ENCODE peak calls at places on chromosomes 13 and 19, in eight cellular contexts. T, X, E, R, F, O, M and L are unnamed samples.

GRCh38 chr13:21800847-21801616 is 130.2 kb downstream of the FGF9 start:
- DNase-seq in O (no peak), R (no peak), X (no peak), T (peak), M (no peak), E (no peak), F (no peak), L (no peak)

GRCh38 chr13:74136089-74136658 is 2.0 kb upstream of the KLF12 start:
- DNase-seq in R (peak), M (no peak), F (no peak), E (no peak), T (peak), X (peak), O (no peak), L (peak)

GRCh38 chr19:13727798-13728197 is 36.5 kb upstream of the MRI1 start:
- DNase-seq in X (no peak), R (no peak), T (no peak), M (no peak), O (no peak), F (no peak), E (no peak), L (no peak)

GRCh38 chr13:30572859-30573275 is 44.9 kb upstream of the USPL1 start:
- DNase-seq in E (no peak), X (no peak), M (no peak), O (no peak), T (peak), R (no peak), F (no peak), L (no peak)

GRCh38 chr13:46753137-46753536 is 43.8 kb downstream of the ESD start:
- DNase-seq in E (no peak), R (no peak), X (no peak), T (peak), M (no peak), O (no peak), F (no peak), L (no peak)

GRCh38 chr19:24159707-24160106 is 72.7 kb downstream of the ZNF254 start:
- DNase-seq in F (no peak), X (no peak), O (no peak), T (peak), M (no peak), R (no peak), E (no peak), L (no peak)

GRCh38 chr19:36152061-36152885 is at the start of gene COX7A1:
- DNase-seq in E (no peak), R (no peak), T (no peak), X (no peak), F (no peak), M (no peak), O (no peak), L (peak)

GRCh38 chr13:27481766-27482165 is 31.4 kb upstream of the MTIF3 start:
- DNase-seq in F (no peak), X (no peak), R (peak), M (no peak), T (peak), O (peak), E (no peak), L (no peak)

GRCh38 chr13:101127741-101128353 is 288.5 kb downstream of the NALCN start:
- DNase-seq in X (no peak), R (no peak), E (no peak), M (no peak), F (peak), T (peak), O (peak), L (no peak)

GRCh38 chr19:34171539-34171876 is 796 bp upstream of the LSM14A start:
- DNase-seq in F (peak), E (peak), X (peak), R (no peak), M (no peak), T (peak), O (no peak), L (no peak)

GRCh38 chr13:111303559-111303958 is 16.9 kb upstream of the TEX29 start:
- DNase-seq in M (no peak), F (no peak), X (no peak), E (no peak), O (no peak), T (no peak), R (no peak), L (no peak)

GRCh38 chr13:44801990-44802389 is 187.3 kb downstream of the NUFIP1 start:
- DNase-seq in O (no peak), X (no peak), F (peak), E (no peak), T (peak), R (no peak), M (peak), L (no peak)

GRCh38 chr13:38013676-38014075 is 144.1 kb upstream of the TRPC4 start:
- DNase-seq in M (no peak), O (no peak), R (no peak), X (no peak), E (no peak), T (no peak), F (no peak), L (no peak)

GRCh38 chr13:30692108-30692507 is 43.2 kb upstream of the ALOX5AP start:
- DNase-seq in E (no peak), T (no peak), X (no peak), O (no peak), M (no peak), R (no peak), F (no peak), L (no peak)

GRCh38 chr13:113903361-113903760 is 39.5 kb upstream of the GAS6 start:
- DNase-seq in E (no peak), O (no peak), T (no peak), X (no peak), R (no peak), F (no peak), M (no peak), L (peak)

GRCh38 chr13:38969187-38969586 is 21.4 kb downstream of the STOML3 start:
- DNase-seq in F (no peak), O (no peak), E (no peak), R (no peak), X (no peak), T (no peak), M (no peak), L (no peak)

GRCh38 chr13:113361406-113361805 is 2.5 kb downstream of the GRTP1 start:
- DNase-seq in X (no peak), F (no peak), O (no peak), R (no peak), T (no peak), M (no peak), E (no peak), L (no peak)

GRCh38 chr13:48730971-48731658 is 77.4 kb downstream of the CYSLTR2 start:
- DNase-seq in R (no peak), M (peak), O (no peak), T (peak), E (no peak), X (no peak), F (no peak), L (no peak)

GRCh38 chr13:33766724-33767123 is 51.2 kb upstream of the RFC3 start:
- DNase-seq in O (no peak), X (no peak), E (no peak), M (no peak), R (no peak), T (no peak), F (no peak), L (no peak)

GRCh38 chr13:71602327-71602726 is 264.7 kb downstream of the DACH1 start:
- DNase-seq in X (no peak), R (no peak), T (no peak), F (no peak), O (peak), E (no peak), M (no peak), L (no peak)

GRCh38 chr13:48595330-48596127 is 58.2 kb upstream of the CYSLTR2 start:
- DNase-seq in M (peak), T (peak), F (peak), R (peak), E (peak), O (no peak), X (peak), L (peak)

GRCh38 chr19:16076958-16077611 is 790 bp downstream of the TPM4 start:
- DNase-seq in F (no peak), X (peak), T (no peak), O (peak), R (peak), M (no peak), E (no peak), L (peak)

GRCh38 chr13:29758591-29759114 is 91.8 kb downstream of the UBL3 start:
- DNase-seq in O (no peak), E (peak), T (peak), R (no peak), X (no peak), M (no peak), F (no peak), L (no peak)

GRCh38 chr19:4327252-4327876 is 11.3 kb downstream of the STAP2 start:
- DNase-seq in E (peak), O (no peak), X (peak), F (peak), R (peak), M (no peak), T (no peak), L (peak)

GRCh38 chr19:30459859-30460258 is 87.7 kb downstream of the ZNF536 start:
- DNase-seq in M (no peak), E (no peak), O (no peak), R (no peak), T (no peak), F (no peak), X (no peak), L (no peak)

GRCh38 chr13:40485611-40486517 is 180.6 kb downstream of the FOXO1 start:
- DNase-seq in R (no peak), M (no peak), X (peak), E (peak), T (no peak), O (no peak), F (no peak), L (no peak)

GRCh38 chr19:16566161-16566560 is 6.1 kb downstream of the SLC35E1 start:
- DNase-seq in X (no peak), T (no peak), R (no peak), F (no peak), E (no peak), O (no peak), M (no peak), L (no peak)

GRCh38 chr19:6501740-6502648 is at the start of gene TUBB4A:
- DNase-seq in F (no peak), T (peak), E (peak), M (no peak), O (no peak), R (peak), X (peak), L (no peak)

GRCh38 chr13:97242755-97243497 is 20.8 kb downstream of the MBNL2 start:
- DNase-seq in O (no peak), E (no peak), X (peak), F (no peak), R (no peak), M (no peak), T (no peak), L (no peak)

GRCh38 chr19:37306383-37306963 is 64.4 kb upstream of the ZNF527 start:
- DNase-seq in R (no peak), O (no peak), T (no peak), F (no peak), M (no peak), E (no peak), X (no peak), L (no peak)

GRCh38 chr13:100208002-100208401 is 119.1 kb downstream of the PCCA start:
- DNase-seq in M (no peak), X (no peak), F (no peak), O (no peak), E (no peak), R (no peak), T (no peak), L (no peak)

GRCh38 chr13:85019121-85019520 is 780.1 kb downstream of the SLITRK6 start:
- DNase-seq in T (no peak), E (no peak), R (no peak), X (no peak), F (no peak), M (no peak), O (no peak), L (no peak)

GRCh38 chr13:111474136-111475002 is 153.9 kb downstream of the TEX29 start:
- DNase-seq in R (peak), M (peak), X (no peak), T (peak), E (no peak), O (peak), F (peak), L (no peak)

GRCh38 chr13:50015263-50015662 is at the start of gene KCNRG:
- DNase-seq in T (no peak), F (no peak), X (no peak), M (no peak), E (no peak), O (no peak), R (no peak), L (no peak)